ENCODE peak calls at places on chromosomes 7 and 10, in five cellular contexts. Q is A549, I is transverse colon, W is tibial nerve, X is endothelial cell of umbilical vein. Y is an unnamed sample.

GRCh38 chr10:112475565-112476233 is 28.7 kb downstream of the VTI1A start:
- DNase-seq in Q (no peak), I (no peak), W (no peak), X (peak), Y (no peak)

GRCh38 chr10:127912607-127913367 is 5.9 kb downstream of the PTPRE start:
- DNase-seq in Q (no peak), I (no peak), W (no peak), X (no peak), Y (no peak)

GRCh38 chr7:92735707-92736106 is 100.7 kb downstream of the CDK6 start:
- DNase-seq in Q (no peak), I (no peak), W (no peak), X (no peak), Y (no peak)

GRCh38 chr10:27661511-27662286 is 83.9 kb downstream of the MKX start:
- DNase-seq in Q (no peak), I (no peak), W (no peak), X (no peak), Y (peak)

GRCh38 chr10:63666836-63667383 is 145.7 kb downstream of the REEP3 start:
- DNase-seq in Q (no peak), I (no peak), W (no peak), X (peak), Y (no peak)

GRCh38 chr7:46015107-46015868 is 94.2 kb upstream of the IGFBP3 start:
- DNase-seq in Q (no peak), I (peak), W (no peak), X (no peak), Y (no peak)

GRCh38 chr10:87761892-87762291 is 56.1 kb downstream of the ATAD1 start:
- DNase-seq in Q (no peak), I (no peak), W (no peak), X (peak), Y (no peak)

GRCh38 chr7:153408360-153409335 is 643.5 kb upstream of the DPP6 start:
- DNase-seq in Q (no peak), I (no peak), W (no peak), X (no peak), Y (no peak)

GRCh38 chr10:43305881-43306280 is 39.0 kb upstream of the RASGEF1A start:
- DNase-seq in Q (no peak), I (no peak), W (no peak), X (no peak), Y (no peak)

GRCh38 chr7:16563281-16564022 is 36.8 kb downstream of the LRRC72 start:
- DNase-seq in Q (no peak), I (no peak), W (no peak), X (peak), Y (no peak)

GRCh38 chr7:94632338-94633024 is 23.5 kb downstream of the SGCE start:
- DNase-seq in Q (no peak), I (no peak), W (no peak), X (peak), Y (no peak)

GRCh38 chr10:88222878-88223277 is 359.5 kb downstream of the PTEN start:
- DNase-seq in Q (no peak), I (no peak), W (no peak), X (no peak), Y (no peak)

GRCh38 chr10:97454330-97455036 is 8.5 kb downstream of the ZDHHC16 start:
- DNase-seq in Q (no peak), I (no peak), W (peak), X (peak), Y (no peak)

GRCh38 chr7:112665709-112666108 is 124.5 kb downstream of the TMEM168 start:
- DNase-seq in Q (no peak), I (peak), W (no peak), X (no peak), Y (no peak)

GRCh38 chr10:129851941-129852650 is 112.0 kb downstream of the EBF3 start:
- DNase-seq in Q (no peak), I (no peak), W (no peak), X (no peak), Y (no peak)

GRCh38 chr7:99451936-99452335 is 13.2 kb downstream of the CPSF4 start:
- DNase-seq in Q (no peak), I (no peak), W (no peak), X (no peak), Y (no peak)

GRCh38 chr7:41967156-41967555 is 264.3 kb upstream of the INHBA start:
- DNase-seq in Q (no peak), I (no peak), W (no peak), X (no peak), Y (peak)

GRCh38 chr7:93799750-93800357 is 90.7 kb downstream of the TFPI2 start:
- DNase-seq in Q (peak), I (no peak), W (no peak), X (peak), Y (no peak)

GRCh38 chr10:78029294-78030226 is at the start of gene POLR3A:
- DNase-seq in Q (peak), I (peak), W (peak), X (peak), Y (peak)
- TF ChIP-seq POLR2A in Q (peak), I (no peak), W (peak), X (peak), Y (peak)

GRCh38 chr7:7568553-7568952 is 1.9 kb downstream of the MIOS start:
- DNase-seq in Q (no peak), I (no peak), W (no peak), X (no peak), Y (no peak)

GRCh38 chr7:7565018-7565680 is 1.5 kb upstream of the MIOS start:
- DNase-seq in Q (no peak), I (no peak), W (no peak), X (no peak), Y (no peak)

GRCh38 chr7:7565746-7566650 is 686 bp upstream of the MIOS start:
- DNase-seq in Q (peak), I (peak), W (no peak), X (no peak), Y (no peak)

GRCh38 chr7:7567898-7568531 is 1.3 kb downstream of the MIOS start:
- DNase-seq in Q (no peak), I (no peak), W (no peak), X (no peak), Y (no peak)

GRCh38 chr7:7566651-7567611 is at the start of gene MIOS:
- DNase-seq in Q (peak), I (peak), W (peak), X (peak), Y (peak)
- TF ChIP-seq POLR2A in Q (peak), I (peak), W (peak), X (peak), Y (peak)

GRCh38 chr7:73618538-73618937 is 5.8 kb downstream of the MLXIPL start:
- DNase-seq in Q (no peak), I (no peak), W (no peak), X (no peak), Y (no peak)

GRCh38 chr7:73622909-73623797 is 1.2 kb downstream of the MLXIPL start:
- DNase-seq in Q (no peak), I (peak), W (peak), X (no peak), Y (no peak)

GRCh38 chr7:73623798-73624668 is at the start of gene MLXIPL:
- DNase-seq in Q (peak), I (peak), W (peak), X (peak), Y (no peak)

GRCh38 chr7:73622527-73622908 is 1.8 kb downstream of the MLXIPL start:
- DNase-seq in Q (no peak), I (no peak), W (no peak), X (no peak), Y (no peak)

DNA sequence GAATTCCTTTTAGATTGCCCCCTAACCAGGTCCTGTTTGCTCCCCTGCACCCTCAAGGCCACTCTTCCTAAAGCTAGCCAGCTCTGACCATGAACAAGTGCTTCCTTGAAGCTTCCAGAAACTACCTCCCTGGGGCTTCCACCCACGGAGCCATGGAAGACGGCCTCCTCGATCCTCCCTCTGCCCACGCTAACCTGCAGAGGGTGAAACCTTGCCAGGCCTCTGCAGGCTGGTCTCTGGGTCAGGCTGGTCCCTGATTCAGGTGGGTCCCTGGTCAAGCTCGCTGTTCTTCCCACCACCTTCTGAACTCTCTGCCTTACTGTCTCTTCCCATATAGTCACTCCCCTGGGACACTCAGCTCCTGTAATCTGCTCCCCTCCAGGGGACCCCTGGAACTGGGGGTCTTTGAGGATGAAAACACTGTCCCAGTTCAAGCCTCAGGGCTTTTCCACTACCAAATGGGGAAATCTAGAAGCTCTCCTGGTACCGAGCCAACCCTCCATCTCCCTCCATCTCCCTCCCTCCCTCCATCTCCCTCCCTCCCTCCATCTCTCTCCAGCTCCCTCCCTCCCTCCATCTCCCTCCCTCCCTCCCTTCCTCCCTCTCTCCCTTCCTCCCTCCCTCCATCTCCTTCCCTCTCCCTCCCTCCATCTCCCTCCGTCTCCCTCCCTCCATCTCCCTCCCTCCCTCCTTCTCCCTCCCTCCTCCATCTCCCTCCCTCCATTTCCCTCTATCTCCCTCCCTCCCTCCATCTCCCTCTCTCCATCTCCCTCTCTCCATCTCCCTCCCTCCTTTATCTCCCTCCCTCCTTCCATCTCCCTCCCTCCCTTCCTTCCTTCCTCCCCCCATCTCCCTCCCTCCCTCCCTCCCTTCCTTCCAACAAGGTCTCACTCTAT is 2.9 kb downstream of the MLXIPL start:
- DNase-seq in Q (no peak), I (no peak), W (no peak), X (no peak), Y (no peak)
- TF ChIP-seq POLR2A in Q (no peak), I (no peak), W (no peak), X (no peak), Y (no peak)

DNA sequence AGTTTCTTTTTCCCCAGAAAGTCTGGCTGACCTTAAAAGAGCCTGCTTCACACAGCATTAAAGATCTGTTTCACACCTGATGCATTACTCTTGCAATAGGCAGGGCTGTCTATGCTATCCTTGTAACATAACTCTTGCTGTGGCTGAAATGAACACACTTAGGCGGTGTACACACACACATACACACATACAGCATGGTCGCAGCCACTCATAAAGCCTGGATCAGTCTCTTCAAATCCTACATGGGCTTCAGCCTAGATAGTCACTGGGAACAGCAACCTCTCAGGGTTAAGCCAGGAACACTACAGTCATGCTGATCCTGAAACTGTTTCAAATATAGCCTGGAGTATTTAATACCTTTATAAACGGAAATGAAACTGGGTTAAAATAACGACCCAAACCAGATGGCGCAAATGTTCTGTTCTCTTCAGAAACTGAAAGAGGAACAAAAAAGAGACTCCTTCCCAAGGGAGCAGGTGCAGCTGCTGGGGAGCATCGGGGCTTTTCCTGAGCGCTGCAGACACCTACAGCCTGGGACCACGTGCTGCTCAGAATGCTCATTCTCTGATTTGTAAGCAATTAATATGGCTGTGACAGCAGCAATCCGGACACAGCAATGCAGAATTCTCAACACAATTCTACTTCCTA is 61.0 kb upstream of the SFMBT2 start:
- DNase-seq in Q (no peak), I (peak), W (no peak), X (no peak), Y (no peak)
- TF ChIP-seq POLR2A in Q (no peak), I (no peak), W (no peak), X (no peak), Y (no peak)

DNA sequence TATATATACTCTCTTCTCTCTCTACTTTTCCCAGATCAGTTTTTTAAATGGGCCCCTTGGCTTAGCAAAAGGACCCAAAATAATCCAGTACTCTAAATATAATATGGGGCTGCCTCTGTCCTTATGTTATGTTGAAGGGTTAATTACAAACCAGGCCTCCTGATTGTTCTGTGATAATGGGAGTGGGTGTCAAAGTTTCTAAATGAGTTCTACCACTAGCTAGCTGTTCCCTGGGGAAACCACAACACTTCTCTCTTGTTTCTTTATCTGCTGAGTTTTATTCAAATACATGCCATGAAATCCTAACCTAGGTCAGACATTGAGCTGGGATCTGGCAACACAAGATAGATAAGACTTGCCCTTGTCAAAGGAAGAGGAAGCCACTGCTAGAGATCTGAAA is 3.8 kb downstream of the HTR5A start:
- DNase-seq in Q (no peak), I (no peak), W (no peak), X (no peak), Y (no peak)
- TF ChIP-seq POLR2A in Q (no peak), I (no peak), W (no peak), X (no peak), Y (no peak)

GRCh38 chr7:140677496-140677895 is 4.8 kb downstream of the ADCK2 start:
- DNase-seq in Q (no peak), I (no peak), W (no peak), X (no peak), Y (no peak)
- TF ChIP-seq POLR2A in Q (no peak), I (no peak), W (no peak), X (no peak), Y (no peak)

DNA sequence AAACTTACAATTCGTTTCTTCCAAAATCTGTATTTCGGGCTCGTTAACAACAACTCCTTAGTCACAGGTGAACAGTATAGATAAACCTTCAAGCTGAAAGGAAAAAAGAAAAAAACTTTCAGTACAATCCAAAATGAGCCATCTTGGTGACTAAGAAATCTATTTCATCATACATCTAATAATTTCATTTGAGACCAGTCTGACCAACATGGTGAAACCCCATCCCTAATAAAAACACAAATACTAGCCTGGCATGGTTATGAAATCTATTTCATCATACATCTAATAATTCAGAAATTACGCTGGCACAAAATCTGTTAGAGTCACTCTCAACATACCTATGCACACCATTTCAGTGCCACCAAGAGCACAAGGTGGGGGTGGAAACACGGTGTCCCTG is 8.8 kb downstream of the DCLRE1C start:
- DNase-seq in Q (no peak), I (no peak), W (no peak), X (no peak), Y (no peak)
- TF ChIP-seq POLR2A in Q (no peak), I (no peak), W (no peak), X (no peak), Y (no peak)

GRCh38 chr10:70666960-70667798 is 5.1 kb upstream of the ADAMTS14 start:
- DNase-seq in Q (no peak), I (no peak), W (no peak), X (no peak), Y (no peak)

GRCh38 chr10:70668454-70668970 is 3.8 kb upstream of the ADAMTS14 start:
- DNase-seq in Q (no peak), I (no peak), W (no peak), X (no peak), Y (no peak)

GRCh38 chr10:70669732-70670317 is 2.5 kb upstream of the ADAMTS14 start:
- DNase-seq in Q (no peak), I (no peak), W (no peak), X (no peak), Y (no peak)

GRCh38 chr10:70671229-70671588 is 1.1 kb upstream of the ADAMTS14 start:
- DNase-seq in Q (no peak), I (no peak), W (no peak), X (no peak), Y (no peak)

GRCh38 chr10:70669015-70669414 is 3.3 kb upstream of the ADAMTS14 start:
- DNase-seq in Q (no peak), I (no peak), W (no peak), X (no peak), Y (no peak)
- TF ChIP-seq POLR2A in Q (no peak), I (no peak), W (no peak), X (no peak), Y (no peak)

GRCh38 chr10:122845783-122846332 is at the start of gene CUZD1:
- DNase-seq in Q (no peak), I (no peak), W (no peak), X (no peak), Y (no peak)
- TF ChIP-seq POLR2A in Q (no peak), I (no peak), W (no peak), X (no peak), Y (no peak)

GRCh38 chr7:129224251-129225205 is at the start of gene AHCYL2:
- DNase-seq in Q (peak), I (peak), W (peak), X (peak), Y (peak)
- TF ChIP-seq POLR2A in Q (peak), I (peak), W (peak), X (no peak), Y (peak)

Y was measured in H54.